ENCODE peak calls at places on chromosomes 7 and 10, in four cellular contexts. Y, K, L and N are unnamed samples.

GRCh38 chr7:142385528-142386340 is 127.9 kb upstream of the PRSS58 start:
- DNase-seq in K (peak), Y (peak), L (peak), N (peak)

GRCh38 chr10:71959526-71959925 is 4.7 kb upstream of the CHST3 start:
- DNase-seq in Y (no peak), K (no peak), L (no peak), N (no peak)

GRCh38 chr7:126450269-126450671 is 802.5 kb downstream of the GRM8 start:
- DNase-seq in Y (no peak), L (peak), K (no peak), N (no peak)

GRCh38 chr7:2202361-2202761 is 30.4 kb downstream of the MAD1L1 start:
- DNase-seq in L (no peak), K (no peak), Y (no peak), N (peak)

GRCh38 chr7:80463272-80463920 is 48.5 kb downstream of the GNAT3 start:
- DNase-seq in L (no peak), K (no peak), Y (no peak), N (no peak)

GRCh38 chr7:138243430-138243829 is 167.2 kb downstream of the AKR1D1 start:
- DNase-seq in Y (peak), K (peak), L (no peak), N (peak)

GRCh38 chr10:184911-185310 is 49.7 kb downstream of the ZMYND11 start:
- DNase-seq in K (no peak), L (no peak), Y (no peak), N (no peak)

GRCh38 chr10:93893646-93894515 is at the start of gene SLC35G1:
- DNase-seq in Y (peak), L (peak), K (peak), N (peak)

GRCh38 chr7:124898523-124898922 is 31.1 kb downstream of the POT1 start:
- DNase-seq in K (no peak), Y (no peak), L (no peak), N (no peak)

GRCh38 chr7:27237735-27238334 is 4.8 kb upstream of the EVX1 start:
- DNase-seq in K (no peak), Y (no peak), L (no peak), N (no peak)

GRCh38 chr10:69710008-69710905 is 80.2 kb downstream of the FAM241B start:
- DNase-seq in Y (no peak), K (no peak), L (no peak), N (peak)

GRCh38 chr10:70324341-70324861 is 40.6 kb upstream of the NPFFR1 start:
- DNase-seq in Y (no peak), K (peak), L (no peak), N (peak)

GRCh38 chr7:4744391-4745264 is 30.8 kb upstream of the AP5Z1 start:
- DNase-seq in Y (peak), L (peak), K (peak), N (peak)

GRCh38 chr7:94449151-94449725 is 54.5 kb downstream of the COL1A2 start:
- DNase-seq in K (peak), L (peak), Y (peak), N (peak)

GRCh38 chr10:44180321-44181154 is 204.4 kb downstream of the CXCL12 start:
- DNase-seq in Y (no peak), K (no peak), L (no peak), N (no peak)

DNA sequence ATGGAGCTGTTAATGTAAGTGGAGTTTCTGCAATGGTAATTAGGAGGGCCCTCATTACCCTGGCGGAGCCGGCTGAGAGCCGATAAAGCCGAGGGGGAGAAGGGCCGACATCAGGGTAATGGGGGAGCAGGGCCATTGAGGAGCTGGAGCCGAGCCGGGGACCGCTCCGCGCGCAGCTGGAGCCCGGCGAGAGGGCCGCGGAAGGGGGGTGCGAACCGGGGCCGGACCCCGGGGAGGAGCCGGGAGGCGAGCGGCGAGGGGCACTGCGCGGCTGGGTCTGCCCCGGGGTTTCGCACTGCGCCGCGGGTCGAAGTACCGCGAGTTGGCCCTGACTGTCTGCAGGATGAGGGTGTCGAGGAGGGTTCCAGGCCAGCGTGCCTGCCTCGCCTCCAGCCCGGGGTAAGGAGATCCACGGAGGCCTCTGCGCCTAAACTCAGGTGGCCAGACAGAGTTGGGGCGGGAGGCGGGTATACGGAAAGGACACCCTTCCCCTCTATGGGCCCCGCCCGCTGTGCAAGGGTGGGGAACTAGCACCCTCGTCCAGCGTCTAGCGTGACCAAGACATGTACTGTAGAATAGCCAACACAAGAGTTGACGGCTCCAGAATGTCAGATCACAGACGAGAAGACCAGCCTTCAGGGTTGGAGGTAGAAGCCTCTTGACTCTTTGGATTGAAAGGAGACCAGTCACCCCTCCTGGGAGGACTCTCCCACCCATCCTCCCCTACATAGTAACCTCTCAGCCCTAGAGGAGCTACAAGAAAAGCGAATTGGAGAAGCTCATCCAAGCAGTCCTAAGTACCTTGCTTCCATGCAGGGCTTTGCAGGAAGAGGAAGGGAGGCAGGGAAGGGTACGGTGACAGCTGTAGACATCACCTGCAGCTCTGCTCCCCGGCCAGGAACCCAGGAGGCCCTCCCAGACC is 55.2 kb upstream of the LBX1 start:
- DNase-seq in K (no peak), Y (no peak), L (no peak), N (peak)
- TF ChIP-seq EZH2 in K (no peak), Y (no peak), L (no peak), N (no peak)

DNA sequence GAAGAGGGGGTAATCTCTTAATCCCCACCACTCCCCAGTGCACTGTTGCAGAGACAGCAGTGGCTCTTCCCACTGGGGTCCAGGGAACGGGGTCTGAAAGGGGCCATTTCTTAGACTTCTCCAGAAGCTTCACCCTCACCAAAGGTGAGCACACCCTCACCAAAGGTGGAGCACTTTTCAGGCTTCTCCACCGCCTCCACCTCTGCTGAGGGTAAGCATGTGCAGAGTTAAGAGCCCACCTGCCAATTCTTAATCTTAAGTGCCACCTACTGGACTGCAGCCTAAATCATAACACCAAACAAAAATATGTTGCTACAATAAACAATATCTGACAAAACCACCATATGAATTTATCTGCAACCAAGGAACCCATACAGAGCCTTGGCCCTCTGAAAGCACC is 27.0 kb downstream of the SNX13 start:
- DNase-seq in Y (no peak), L (no peak), K (no peak), N (no peak)
- TF ChIP-seq CTCF in Y (no peak), L (no peak), K (no peak), N (no peak)

DNA sequence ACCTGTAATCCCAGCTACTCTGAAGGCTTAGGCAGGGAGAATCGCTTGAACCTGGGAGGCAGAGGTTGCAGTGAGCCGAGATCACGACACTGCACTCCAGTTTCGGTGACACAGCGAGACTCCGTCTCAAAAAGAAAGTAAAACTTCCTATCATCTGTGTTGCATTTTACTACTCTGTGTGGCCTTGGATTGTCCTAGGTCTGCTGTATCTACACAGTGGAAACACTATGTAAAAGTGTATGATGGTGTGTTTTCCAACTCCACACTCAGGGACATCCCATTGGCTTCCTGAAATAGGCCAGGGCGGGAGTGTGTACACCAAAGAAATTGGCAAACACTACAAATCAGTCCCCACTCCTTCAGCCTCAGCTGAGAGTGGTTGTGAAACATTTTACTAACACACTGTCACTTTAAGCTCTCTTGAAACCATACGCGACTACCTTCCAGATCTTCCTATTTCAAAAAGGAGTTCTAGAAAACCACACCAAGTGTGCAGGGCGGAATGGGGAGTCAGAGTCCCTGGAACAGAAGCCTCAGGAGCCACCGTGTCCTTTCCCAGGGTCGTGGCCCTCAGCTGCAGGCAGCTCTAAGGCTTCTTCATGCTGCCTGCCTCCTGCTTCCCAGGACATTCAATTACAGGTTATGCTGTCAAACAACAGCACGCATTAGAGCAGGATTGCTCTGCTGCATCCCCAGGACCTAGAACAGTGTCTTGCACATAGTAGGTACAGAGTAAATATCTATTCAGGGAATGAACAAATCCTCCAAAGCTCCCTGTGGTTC is 275.4 kb downstream of the PARD3 start:
- DNase-seq in L (no peak), Y (no peak), K (peak), N (no peak)
- TF ChIP-seq JUNB in L (no peak), Y (no peak), K (no peak), N (no peak)

GRCh38 chr7:157000741-157001653 is 9.5 kb downstream of the MNX1 start:
- DNase-seq in L (no peak), K (no peak), Y (no peak), N (no peak)

GRCh38 chr7:157004050-157004838 is 6.2 kb downstream of the MNX1 start:
- DNase-seq in L (no peak), Y (no peak), K (no peak), N (no peak)

GRCh38 chr7:157001920-157002818 is 8.3 kb downstream of the MNX1 start:
- DNase-seq in Y (no peak), L (no peak), K (no peak), N (peak)

GRCh38 chr7:157003445-157004049 is 6.9 kb downstream of the MNX1 start:
- DNase-seq in Y (no peak), K (no peak), L (no peak), N (peak)

DNA sequence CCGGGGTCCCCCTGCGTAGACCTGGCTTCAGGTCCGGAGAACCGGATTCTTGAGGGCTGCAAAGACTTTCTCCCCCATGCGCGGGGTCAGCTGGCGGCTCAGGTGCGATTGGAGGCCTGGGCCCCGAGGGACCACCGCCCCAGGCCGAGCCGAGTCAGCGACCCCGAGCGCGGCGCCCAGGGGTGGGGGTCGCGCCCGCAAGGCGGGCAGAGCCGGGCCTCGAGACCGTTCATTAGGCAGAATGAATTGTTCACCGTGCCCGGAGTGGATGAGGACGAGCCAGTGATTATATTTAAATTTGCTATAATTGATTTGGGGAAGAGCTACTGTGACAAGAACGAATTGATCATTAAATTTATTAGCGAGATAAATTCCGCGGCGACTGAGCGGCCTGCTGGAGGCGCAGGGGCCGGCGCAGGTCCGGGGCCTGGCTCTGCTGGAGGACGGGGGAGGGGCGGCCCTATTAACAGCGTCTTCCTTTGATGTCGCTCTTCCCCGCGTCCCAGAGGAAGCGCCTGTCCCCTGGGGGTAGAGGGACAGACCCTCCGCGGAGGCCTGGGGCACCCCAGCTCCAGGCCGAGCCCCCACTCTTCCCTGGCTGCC is 7.5 kb downstream of the MNX1 start:
- DNase-seq in Y (peak), K (no peak), L (no peak), N (peak)
- TF ChIP-seq EZH2 in Y (no peak), K (no peak), L (no peak), N (peak)

DNA sequence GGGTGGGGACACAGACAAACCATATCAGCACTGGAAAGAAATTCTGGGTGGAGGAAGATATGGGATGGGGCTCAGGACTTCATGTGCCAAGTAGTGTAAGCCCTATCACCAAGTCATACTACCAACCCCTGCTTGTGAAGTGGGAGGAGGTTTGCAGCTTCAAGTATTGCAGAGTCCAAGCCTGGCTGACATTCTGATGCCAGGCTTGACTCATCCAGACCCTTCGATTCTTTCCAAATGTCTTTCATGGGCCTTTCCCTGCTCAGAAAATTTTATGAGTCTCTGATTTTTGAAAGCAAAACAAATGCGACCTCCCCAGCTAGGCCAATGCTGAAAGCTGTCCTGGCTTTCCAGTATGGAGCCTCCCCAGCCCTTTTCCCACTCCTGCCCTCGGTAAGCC is 45.1 kb upstream of the SMNDC1 start:
- DNase-seq in Y (no peak), K (no peak), L (no peak), N (no peak)
- TF ChIP-seq CTCF in Y (no peak), K (no peak), L (no peak), N (no peak)

GRCh38 chr7:155570171-155570958 is 24.0 kb upstream of the CNPY1 start:
- DNase-seq in K (no peak), L (no peak), Y (no peak), N (no peak)
- TF ChIP-seq JUNB in K (no peak), L (no peak), Y (no peak), N (no peak)